ENCODE peak calls at places on chromosomes 4 and X, in seven cellular contexts. One of them, this sample, is unnamed.
A peak's percentile ranks its signal among the peaks of the same experiment; 100 is the strongest.

GRCh38 chrX:132728296-132728695 is 230.1 kb downstream of the HS6ST2 start:
- DNase-seq in lower leg skin: no peak
- DNase-seq in AG04450: no peak
- DNase-seq in tibial artery: no peak
- DNase-seq in suprapubic skin: no peak
- DNase-seq in colonic mucosa: no peak
- DNase-seq in epithelial cell of esophagus: no peak
- DNase-seq in this sample: no peak

GRCh38 chrX:44898411-44899221 is 25.6 kb downstream of the KDM6A start:
- DNase-seq in suprapubic skin: no peak
- DNase-seq in tibial artery: no peak
- DNase-seq in colonic mucosa: no peak
- DNase-seq in AG04450: no peak
- DNase-seq in epithelial cell of esophagus: peak; percentile 76
- DNase-seq in lower leg skin: no peak
- DNase-seq in this sample: no peak

GRCh38 chrX:127884921-127885320 is 167.3 kb downstream of the ACTRT1 start:
- DNase-seq in suprapubic skin: no peak
- DNase-seq in colonic mucosa: no peak
- DNase-seq in AG04450: no peak
- DNase-seq in lower leg skin: no peak
- DNase-seq in epithelial cell of esophagus: no peak
- DNase-seq in tibial artery: no peak
- DNase-seq in this sample: no peak

GRCh38 chr4:151408630-151409469 is at the start of gene FHIP1A:
- DNase-seq in AG04450: peak; percentile 4
- DNase-seq in tibial artery: peak; percentile 30
- DNase-seq in colonic mucosa: peak; percentile 93
- DNase-seq in lower leg skin: peak; percentile 95
- DNase-seq in epithelial cell of esophagus: peak; percentile 97
- DNase-seq in suprapubic skin: peak; percentile 85
- DNase-seq in this sample: peak; percentile 73

GRCh38 chrX:41603591-41603990 is 85.2 kb upstream of the GPR34 start:
- DNase-seq in lower leg skin: no peak
- DNase-seq in suprapubic skin: no peak
- DNase-seq in epithelial cell of esophagus: no peak
- DNase-seq in colonic mucosa: no peak
- DNase-seq in AG04450: no peak
- DNase-seq in tibial artery: no peak
- DNase-seq in this sample: no peak

GRCh38 chr4:2182981-2183380 is 58.9 kb downstream of the HAUS3 start:
- DNase-seq in AG04450: no peak
- DNase-seq in lower leg skin: no peak
- DNase-seq in colonic mucosa: no peak
- DNase-seq in suprapubic skin: no peak
- DNase-seq in tibial artery: no peak
- DNase-seq in epithelial cell of esophagus: peak; percentile 56
- DNase-seq in this sample: no peak

GRCh38 chr4:47639531-47639930 is 154.5 kb downstream of the ATP10D start:
- DNase-seq in lower leg skin: no peak
- DNase-seq in AG04450: no peak
- DNase-seq in epithelial cell of esophagus: peak; percentile 48
- DNase-seq in suprapubic skin: no peak
- DNase-seq in colonic mucosa: no peak
- DNase-seq in tibial artery: no peak
- DNase-seq in this sample: peak; percentile 61

GRCh38 chr4:124640037-124640730 is 72.3 kb downstream of the ANKRD50 start:
- DNase-seq in lower leg skin: no peak
- DNase-seq in AG04450: peak; percentile 44
- DNase-seq in colonic mucosa: no peak
- DNase-seq in tibial artery: no peak
- DNase-seq in suprapubic skin: no peak
- DNase-seq in epithelial cell of esophagus: peak; percentile 90
- DNase-seq in this sample: peak; percentile 85

GRCh38 chr4:140691369-140691768 is 64.8 kb downstream of the TBC1D9 start:
- DNase-seq in AG04450: peak; percentile 21
- DNase-seq in epithelial cell of esophagus: peak; percentile 79
- DNase-seq in tibial artery: no peak
- DNase-seq in lower leg skin: no peak
- DNase-seq in suprapubic skin: no peak
- DNase-seq in colonic mucosa: no peak
- DNase-seq in this sample: peak; percentile 44

GRCh38 chrX:66677430-66677829 is 38.6 kb upstream of the EDA2R start:
- DNase-seq in colonic mucosa: no peak
- DNase-seq in AG04450: no peak
- DNase-seq in lower leg skin: no peak
- DNase-seq in epithelial cell of esophagus: peak; percentile 20
- DNase-seq in suprapubic skin: no peak
- DNase-seq in tibial artery: no peak
- DNase-seq in this sample: peak; percentile 36

GRCh38 chr4:10521386-10521785 is 64.2 kb upstream of the ZNF518B start:
- DNase-seq in AG04450: no peak
- DNase-seq in suprapubic skin: no peak
- DNase-seq in lower leg skin: no peak
- DNase-seq in epithelial cell of esophagus: no peak
- DNase-seq in tibial artery: no peak
- DNase-seq in colonic mucosa: no peak
- DNase-seq in this sample: no peak

GRCh38 chrX:39261446-39262147 is 460.3 kb downstream of the MID1IP1 start:
- DNase-seq in colonic mucosa: no peak
- DNase-seq in AG04450: no peak
- DNase-seq in suprapubic skin: no peak
- DNase-seq in tibial artery: no peak
- DNase-seq in epithelial cell of esophagus: peak; percentile 67
- DNase-seq in lower leg skin: no peak
- DNase-seq in this sample: peak; percentile 24

GRCh38 chr4:2093265-2093664 is 34.1 kb downstream of the NAT8L start:
- DNase-seq in AG04450: no peak
- DNase-seq in tibial artery: no peak
- DNase-seq in colonic mucosa: no peak
- DNase-seq in epithelial cell of esophagus: no peak
- DNase-seq in suprapubic skin: no peak
- DNase-seq in lower leg skin: peak; percentile 49
- DNase-seq in this sample: no peak

GRCh38 chr4:120225527-120225926 is 158.9 kb upstream of the MAD2L1 start:
- DNase-seq in lower leg skin: no peak
- DNase-seq in colonic mucosa: peak; percentile 36
- DNase-seq in AG04450: no peak
- DNase-seq in suprapubic skin: no peak
- DNase-seq in epithelial cell of esophagus: peak; percentile 7
- DNase-seq in tibial artery: no peak
- DNase-seq in this sample: no peak

GRCh38 chr4:100206850-100207249 is 16.6 kb upstream of the DDIT4L start:
- DNase-seq in colonic mucosa: no peak
- DNase-seq in suprapubic skin: no peak
- DNase-seq in lower leg skin: no peak
- DNase-seq in tibial artery: no peak
- DNase-seq in AG04450: no peak
- DNase-seq in epithelial cell of esophagus: no peak
- DNase-seq in this sample: no peak

GRCh38 chrX:129780441-129781105 is 824 bp downstream of the SASH3 start:
- DNase-seq in epithelial cell of esophagus: no peak
- DNase-seq in colonic mucosa: no peak
- DNase-seq in suprapubic skin: no peak
- DNase-seq in AG04450: no peak
- DNase-seq in tibial artery: no peak
- DNase-seq in lower leg skin: no peak
- DNase-seq in this sample: no peak

GRCh38 chr4:119683518-119683917 is 54.9 kb upstream of the PDE5A start:
- DNase-seq in colonic mucosa: no peak
- DNase-seq in suprapubic skin: no peak
- DNase-seq in tibial artery: no peak
- DNase-seq in AG04450: peak; percentile 72
- DNase-seq in lower leg skin: no peak
- DNase-seq in epithelial cell of esophagus: no peak
- DNase-seq in this sample: peak; percentile 80

GRCh38 chrX:49754238-49754857 is 58.6 kb upstream of the PAGE1 start:
- DNase-seq in suprapubic skin: no peak
- DNase-seq in AG04450: peak; percentile 0
- DNase-seq in epithelial cell of esophagus: peak; percentile 52
- DNase-seq in lower leg skin: no peak
- DNase-seq in colonic mucosa: peak; percentile 27
- DNase-seq in tibial artery: no peak
- DNase-seq in this sample: peak; percentile 17

GRCh38 chr4:98648602-98649001 is 9.8 kb downstream of the TSPAN5 start:
- DNase-seq in suprapubic skin: no peak
- DNase-seq in epithelial cell of esophagus: no peak
- DNase-seq in tibial artery: no peak
- DNase-seq in AG04450: no peak
- DNase-seq in colonic mucosa: no peak
- DNase-seq in lower leg skin: no peak
- DNase-seq in this sample: peak; percentile 69
- H3K4me3 ChIP-seq in suprapubic skin: no peak overlapping the region
- H3K4me3 ChIP-seq in epithelial cell of esophagus: no peak overlapping the region
- H3K4me3 ChIP-seq in tibial artery: no peak overlapping the region
- H3K4me3 ChIP-seq in AG04450: no peak overlapping the region
- H3K4me3 ChIP-seq in colonic mucosa: no peak overlapping the region
- H3K4me3 ChIP-seq in lower leg skin: no peak overlapping the region
- H3K4me3 ChIP-seq in this sample: no peak overlapping the region

DNA sequence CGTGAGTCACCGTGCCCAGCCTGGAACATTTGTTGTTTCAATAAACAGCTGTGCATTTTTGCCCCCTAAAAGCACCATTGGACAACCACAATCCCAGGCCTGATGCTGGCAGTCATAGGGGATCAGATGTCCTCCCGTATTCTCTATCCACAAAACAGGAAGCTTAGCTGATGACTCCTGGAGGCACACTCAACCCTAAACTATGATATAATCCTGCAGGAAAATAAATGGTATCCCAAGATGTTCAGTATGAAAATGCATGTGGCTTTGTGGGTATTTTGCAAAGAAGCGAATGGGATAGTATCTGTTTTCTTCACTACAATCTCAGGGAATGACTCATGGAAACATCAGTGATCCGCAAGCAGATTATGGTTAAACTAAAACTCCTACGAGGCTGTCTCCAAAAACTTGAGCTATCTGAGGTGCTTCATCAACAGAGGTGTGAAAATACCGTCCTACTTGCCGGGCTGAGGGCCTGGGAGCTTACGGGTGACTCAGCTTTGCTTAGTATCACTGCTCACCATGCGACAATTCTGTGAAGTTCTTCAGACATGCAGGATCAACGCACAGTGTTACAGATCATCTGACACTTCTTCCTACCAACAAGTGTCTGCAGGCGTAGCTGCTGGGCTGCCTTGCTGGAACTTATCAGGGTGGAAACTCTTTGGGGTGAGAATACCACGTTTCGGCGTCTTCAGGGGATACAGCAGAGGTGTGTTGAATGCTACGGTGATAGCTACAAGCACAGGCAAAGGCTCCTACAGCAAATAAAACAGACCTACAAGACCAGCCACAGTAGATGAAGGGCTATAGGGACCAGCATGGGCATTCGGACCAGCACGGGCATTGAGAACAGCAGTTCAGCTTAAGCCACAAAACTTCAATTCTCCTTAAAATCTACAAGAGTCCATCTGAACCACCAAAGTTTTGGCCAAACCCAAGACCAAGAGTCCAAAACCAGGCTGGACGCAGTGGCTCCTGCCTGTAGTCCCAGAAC is 148.5 kb downstream of the DHRSX start:
- DNase-seq in tibial artery: no peak
- DNase-seq in AG04450: peak; percentile 96
- DNase-seq in colonic mucosa: no peak
- DNase-seq in lower leg skin: peak; percentile 65
- DNase-seq in epithelial cell of esophagus: peak; percentile 84
- DNase-seq in suprapubic skin: no peak
- DNase-seq in this sample: peak; percentile 96
- TF ChIP-seq CTCF in tibial artery: no peak
- TF ChIP-seq CTCF in AG04450: peak; percentile 6
- TF ChIP-seq CTCF in colonic mucosa: no peak
- TF ChIP-seq CTCF in lower leg skin: no peak
- TF ChIP-seq CTCF in epithelial cell of esophagus: no peak
- TF ChIP-seq CTCF in suprapubic skin: no peak
- TF ChIP-seq CTCF in this sample: no peak

GRCh38 chrX:154366666-154367055 is 7.8 kb downstream of the FLNA start:
- DNase-seq in suprapubic skin: no peak
- DNase-seq in lower leg skin: no peak
- DNase-seq in tibial artery: no peak
- DNase-seq in AG04450: no peak
- DNase-seq in epithelial cell of esophagus: no peak
- DNase-seq in colonic mucosa: no peak
- DNase-seq in this sample: no peak

GRCh38 chrX:154369453-154370299 is 4.8 kb downstream of the FLNA start:
- DNase-seq in suprapubic skin: no peak
- DNase-seq in lower leg skin: peak; percentile 95
- DNase-seq in colonic mucosa: peak; percentile 59
- DNase-seq in AG04450: peak; percentile 91
- DNase-seq in epithelial cell of esophagus: peak; percentile 82
- DNase-seq in tibial artery: peak; percentile 81
- DNase-seq in this sample: peak; percentile 96

GRCh38 chrX:154368630-154369452 is 5.6 kb downstream of the FLNA start:
- DNase-seq in suprapubic skin: peak; percentile 91
- DNase-seq in colonic mucosa: peak; percentile 59
- DNase-seq in epithelial cell of esophagus: peak; percentile 91
- DNase-seq in AG04450: peak; percentile 74
- DNase-seq in lower leg skin: peak; percentile 96
- DNase-seq in tibial artery: peak; percentile 81
- DNase-seq in this sample: peak; percentile 92

GRCh38 chrX:154365997-154366665 is 8.3 kb downstream of the FLNA start:
- DNase-seq in tibial artery: no peak
- DNase-seq in suprapubic skin: no peak
- DNase-seq in epithelial cell of esophagus: no peak
- DNase-seq in colonic mucosa: no peak
- DNase-seq in AG04450: no peak
- DNase-seq in lower leg skin: no peak
- DNase-seq in this sample: no peak

DNA sequence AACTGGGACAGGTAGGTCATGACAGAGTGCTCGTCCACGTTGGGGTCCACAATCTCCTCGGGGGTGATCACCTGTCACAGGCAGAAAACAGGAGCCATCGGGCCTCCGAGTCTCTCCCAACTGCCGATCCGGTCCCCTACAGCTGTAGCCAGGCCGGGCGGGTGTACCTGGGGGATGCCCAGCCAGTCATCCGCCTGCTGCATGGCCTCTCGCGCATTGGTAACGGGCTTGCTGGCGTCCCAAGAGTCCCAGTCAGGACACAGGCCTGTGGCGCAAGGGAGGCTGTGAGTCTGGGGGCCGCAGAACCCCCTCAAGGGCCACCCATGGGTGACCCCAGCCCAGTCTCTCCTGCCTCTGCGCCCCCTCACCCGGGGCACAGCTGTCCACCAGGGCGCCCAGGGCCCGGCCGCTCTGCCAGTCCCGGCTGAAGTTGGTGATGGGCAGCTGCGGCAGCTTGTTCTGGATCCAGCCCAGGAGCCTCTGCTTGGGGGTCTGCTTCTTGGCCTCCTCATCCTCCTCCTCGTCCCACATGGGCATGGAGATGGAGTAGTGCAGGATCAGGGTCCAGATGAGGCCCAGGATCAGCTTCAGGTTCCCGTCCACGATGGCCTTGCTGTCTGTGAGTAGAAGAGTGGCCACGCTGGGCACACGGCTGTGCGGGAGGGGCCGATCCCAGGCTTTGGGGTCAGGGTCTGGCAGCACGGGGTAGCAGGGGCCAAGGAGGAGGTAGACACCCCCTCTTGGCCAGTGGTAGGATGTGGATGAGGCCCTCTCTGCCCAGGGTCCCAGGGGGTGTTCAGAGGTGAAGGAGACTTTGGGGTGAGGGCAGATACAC is 6.7 kb downstream of the FLNA start:
- DNase-seq in tibial artery: no peak
- DNase-seq in lower leg skin: no peak
- DNase-seq in colonic mucosa: no peak
- DNase-seq in AG04450: no peak
- DNase-seq in epithelial cell of esophagus: no peak
- DNase-seq in suprapubic skin: no peak
- DNase-seq in this sample: no peak
- H3K4me3 ChIP-seq in tibial artery: peak overlapping the region; percentile 85
- H3K4me3 ChIP-seq in lower leg skin: no peak overlapping the region
- H3K4me3 ChIP-seq in colonic mucosa: peak overlapping the region; percentile 44
- H3K4me3 ChIP-seq in AG04450: peak overlapping the region; percentile 92
- H3K4me3 ChIP-seq in epithelial cell of esophagus: no peak overlapping the region
- H3K4me3 ChIP-seq in suprapubic skin: peak overlapping the region; percentile 67
- H3K4me3 ChIP-seq in this sample: peak overlapping the region; percentile 71

GRCh38 chr4:175622887-175623286 is 189.2 kb downstream of the GPM6A start:
- DNase-seq in tibial artery: no peak
- DNase-seq in epithelial cell of esophagus: no peak
- DNase-seq in lower leg skin: no peak
- DNase-seq in colonic mucosa: no peak
- DNase-seq in suprapubic skin: no peak
- DNase-seq in AG04450: no peak
- DNase-seq in this sample: no peak
- TF ChIP-seq CTCF in tibial artery: no peak
- TF ChIP-seq CTCF in epithelial cell of esophagus: no peak
- TF ChIP-seq CTCF in lower leg skin: no peak
- TF ChIP-seq CTCF in colonic mucosa: no peak
- TF ChIP-seq CTCF in suprapubic skin: no peak
- TF ChIP-seq CTCF in AG04450: no peak
- TF ChIP-seq CTCF in this sample: no peak